ENCODE peak calls at places on chromosomes 5 and 9, in eight cellular contexts. B is CD8-positive, alpha-beta T cell; D is stimulated activated CD4-positive, alpha-beta T cell treated with anti-CD3 and anti-CD28 coated beads, Interleukin-15, amount 100 ng/mL, for 24 hours; G is T follicular helper cell; H is GM12865; S is Peyer's patch; M is HS-5; F is NCI-H2029. Q is an unnamed sample.

GRCh38 chr9:79694208-79694607 is 122.4 kb downstream of the TLE4 start:
- DNase-seq in M (no peak), D (no peak), B (no peak), G (no peak), F (peak), S (no peak), H (no peak), Q (no peak)

GRCh38 chr5:54411176-54411575 is 44.3 kb upstream of the HSPB3 start:
- DNase-seq in B (no peak), H (no peak), M (no peak), G (no peak), F (no peak), D (no peak), S (no peak), Q (no peak)

GRCh38 chr9:34252670-34253459 is 74.0 kb downstream of the UBAP1 start:
- DNase-seq in M (peak), D (peak), B (no peak), S (peak), H (peak), F (no peak), G (peak), Q (peak)

GRCh38 chr9:26261503-26262330 is 583.5 kb upstream of the TUSC1 start:
- DNase-seq in G (no peak), D (no peak), F (no peak), B (no peak), M (peak), H (no peak), S (no peak), Q (no peak)

GRCh38 chr5:116532762-116533525 is 41.7 kb downstream of the SEMA6A start:
- DNase-seq in F (peak), H (no peak), S (no peak), B (no peak), D (no peak), G (no peak), M (no peak), Q (no peak)

GRCh38 chr5:137693951-137694721 is 41.8 kb downstream of the KLHL3 start:
- DNase-seq in B (no peak), D (no peak), M (no peak), G (no peak), F (no peak), S (no peak), H (no peak), Q (no peak)

GRCh38 chr5:32231929-32232328 is 57.8 kb upstream of the GOLPH3 start:
- DNase-seq in D (no peak), B (no peak), F (no peak), H (no peak), S (no peak), G (no peak), M (no peak), Q (no peak)

GRCh38 chr5:1174122-1174936 is 27.1 kb upstream of the SLC6A19 start:
- DNase-seq in H (peak), G (no peak), B (no peak), M (peak), F (peak), D (peak), S (peak), Q (no peak)

GRCh38 chr5:79318935-79319614 is 83.1 kb downstream of the JMY start:
- DNase-seq in B (no peak), M (peak), G (no peak), S (no peak), D (no peak), F (peak), H (no peak), Q (no peak)

GRCh38 chr5:141492168-141492885 is 3.4 kb downstream of the PCDHGC5 start:
- DNase-seq in B (no peak), S (no peak), F (no peak), M (no peak), D (peak), H (peak), G (no peak), Q (no peak)

GRCh38 chr5:54514841-54515432 is 2.6 kb upstream of the SNX18 start:
- DNase-seq in H (no peak), F (peak), G (no peak), B (no peak), M (peak), D (no peak), S (no peak), Q (no peak)

GRCh38 chr5:12662545-12663314 is 758.5 kb upstream of the CTNND2 start:
- DNase-seq in B (no peak), F (no peak), M (no peak), H (no peak), D (no peak), S (no peak), G (no peak), Q (no peak)

GRCh38 chr9:111851536-111851935 is 45.1 kb upstream of the UGCG start:
- DNase-seq in G (no peak), M (no peak), S (no peak), H (no peak), F (no peak), D (no peak), B (no peak), Q (no peak)

GRCh38 chr9:70303268-70303667 is 44.5 kb downstream of the SMC5 start:
- DNase-seq in H (no peak), D (no peak), B (no peak), G (no peak), S (no peak), M (peak), F (no peak), Q (no peak)

GRCh38 chr9:38068866-38069628 is at the start of gene SHB:
- DNase-seq in G (peak), S (peak), H (peak), M (no peak), B (peak), D (peak), F (peak), Q (peak)

GRCh38 chr9:127792417-127793031 is 6.7 kb downstream of the CDK9 start:
- DNase-seq in H (no peak), F (no peak), M (no peak), S (peak), B (no peak), D (no peak), G (no peak), Q (no peak)

Q was measured in T-helper 1 cell.